ENCODE peak calls at places on chromosomes 13 and 19, in nine cellular contexts. One of them, this sample, is unnamed. For H3K36me3 and H3K4me1, the result is how much of the 10 kb centered on the place peaks cover.

GRCh38 chr13:72062566-72062965 is 195.6 kb upstream of the DACH1 start:
- DNase-seq in neural progenitor cell: peak
- DNase-seq in thoracic aorta: no peak
- DNase-seq in cardiac muscle cell: no peak
- DNase-seq in heart right ventricle: peak
- DNase-seq in Caco-2: no peak
- DNase-seq in trophoblast cell: no peak
- DNase-seq in mucosa of descending colon: peak
- DNase-seq in suprapubic skin: no peak
- DNase-seq in this sample: no peak

GRCh38 chr13:27170521-27171243 is 929 bp downstream of the USP12 start:
- DNase-seq in neural progenitor cell: peak
- DNase-seq in Caco-2: peak
- DNase-seq in heart right ventricle: peak
- DNase-seq in mucosa of descending colon: peak
- DNase-seq in thoracic aorta: no peak
- DNase-seq in cardiac muscle cell: peak
- DNase-seq in trophoblast cell: peak
- DNase-seq in suprapubic skin: peak
- DNase-seq in this sample: peak

GRCh38 chr19:10747674-10748073 is 29.8 kb downstream of the DNM2 start:
- DNase-seq in suprapubic skin: no peak
- DNase-seq in thoracic aorta: no peak
- DNase-seq in neural progenitor cell: no peak
- DNase-seq in heart right ventricle: no peak
- DNase-seq in Caco-2: no peak
- DNase-seq in cardiac muscle cell: no peak
- DNase-seq in mucosa of descending colon: peak
- DNase-seq in trophoblast cell: no peak
- DNase-seq in this sample: no peak

GRCh38 chr19:34126966-34127365 is 45.3 kb upstream of the LSM14A start:
- DNase-seq in suprapubic skin: no peak
- DNase-seq in heart right ventricle: no peak
- DNase-seq in thoracic aorta: no peak
- DNase-seq in trophoblast cell: no peak
- DNase-seq in cardiac muscle cell: no peak
- DNase-seq in neural progenitor cell: no peak
- DNase-seq in mucosa of descending colon: no peak
- DNase-seq in Caco-2: no peak
- DNase-seq in this sample: no peak

GRCh38 chr19:27735314-27735713 is 1477.6 kb downstream of the UQCRFS1 start:
- DNase-seq in heart right ventricle: no peak
- DNase-seq in neural progenitor cell: no peak
- DNase-seq in suprapubic skin: no peak
- DNase-seq in mucosa of descending colon: no peak
- DNase-seq in thoracic aorta: no peak
- DNase-seq in cardiac muscle cell: no peak
- DNase-seq in trophoblast cell: no peak
- DNase-seq in Caco-2: no peak
- DNase-seq in this sample: no peak

GRCh38 chr13:65063753-65064152 is 2166.4 kb downstream of the PCDH9 start:
- DNase-seq in Caco-2: no peak
- DNase-seq in mucosa of descending colon: no peak
- DNase-seq in neural progenitor cell: no peak
- DNase-seq in suprapubic skin: no peak
- DNase-seq in thoracic aorta: no peak
- DNase-seq in trophoblast cell: no peak
- DNase-seq in cardiac muscle cell: no peak
- DNase-seq in heart right ventricle: no peak
- DNase-seq in this sample: no peak

GRCh38 chr13:95193509-95194230 is 107.6 kb downstream of the ABCC4 start:
- DNase-seq in neural progenitor cell: no peak
- DNase-seq in cardiac muscle cell: no peak
- DNase-seq in mucosa of descending colon: no peak
- DNase-seq in Caco-2: peak
- DNase-seq in suprapubic skin: no peak
- DNase-seq in trophoblast cell: no peak
- DNase-seq in heart right ventricle: no peak
- DNase-seq in thoracic aorta: no peak
- DNase-seq in this sample: no peak

GRCh38 chr13:76397413-76397812 is 488.8 kb downstream of the KCTD12 start:
- DNase-seq in mucosa of descending colon: no peak
- DNase-seq in neural progenitor cell: no peak
- DNase-seq in suprapubic skin: no peak
- DNase-seq in heart right ventricle: no peak
- DNase-seq in Caco-2: no peak
- DNase-seq in trophoblast cell: no peak
- DNase-seq in thoracic aorta: no peak
- DNase-seq in cardiac muscle cell: no peak
- DNase-seq in this sample: no peak

GRCh38 chr13:113178070-113178895 is 19.8 kb downstream of the PROZ start:
- DNase-seq in Caco-2: no peak
- DNase-seq in thoracic aorta: no peak
- DNase-seq in trophoblast cell: peak
- DNase-seq in mucosa of descending colon: no peak
- DNase-seq in heart right ventricle: no peak
- DNase-seq in neural progenitor cell: no peak
- DNase-seq in suprapubic skin: no peak
- DNase-seq in cardiac muscle cell: no peak
- DNase-seq in this sample: no peak

GRCh38 chr19:45068041-45068440 is 8.2 kb downstream of the ZNF296 start:
- DNase-seq in trophoblast cell: no peak
- DNase-seq in thoracic aorta: no peak
- DNase-seq in heart right ventricle: no peak
- DNase-seq in mucosa of descending colon: no peak
- DNase-seq in cardiac muscle cell: no peak
- DNase-seq in suprapubic skin: no peak
- DNase-seq in neural progenitor cell: no peak
- DNase-seq in Caco-2: no peak
- DNase-seq in this sample: no peak

GRCh38 chr13:102854675-102855074 is 8.8 kb downstream of the ERCC5 start:
- DNase-seq in heart right ventricle: no peak
- DNase-seq in suprapubic skin: no peak
- DNase-seq in neural progenitor cell: no peak
- DNase-seq in mucosa of descending colon: peak
- DNase-seq in cardiac muscle cell: no peak
- DNase-seq in thoracic aorta: no peak
- DNase-seq in Caco-2: no peak
- DNase-seq in trophoblast cell: no peak
- DNase-seq in this sample: no peak
- H3K36me3 ChIP-seq in heart right ventricle: under half
- H3K36me3 ChIP-seq in suprapubic skin: half or more
- H3K36me3 ChIP-seq in neural progenitor cell: under half
- H3K36me3 ChIP-seq in mucosa of descending colon: under half
- H3K36me3 ChIP-seq in cardiac muscle cell: under half
- H3K36me3 ChIP-seq in thoracic aorta: under half
- H3K36me3 ChIP-seq in Caco-2: under half
- H3K36me3 ChIP-seq in trophoblast cell: under half
- H3K36me3 ChIP-seq in this sample: under half

GRCh38 chr19:39470724-39471339 is 9.8 kb upstream of the TIMM50 start:
- DNase-seq in neural progenitor cell: no peak
- DNase-seq in heart right ventricle: no peak
- DNase-seq in Caco-2: no peak
- DNase-seq in thoracic aorta: no peak
- DNase-seq in suprapubic skin: no peak
- DNase-seq in mucosa of descending colon: no peak
- DNase-seq in cardiac muscle cell: no peak
- DNase-seq in trophoblast cell: no peak
- DNase-seq in this sample: no peak
- H3K4me3 ChIP-seq in neural progenitor cell: no peak
- H3K4me3 ChIP-seq in heart right ventricle: no peak
- H3K4me3 ChIP-seq in Caco-2: no peak
- H3K4me3 ChIP-seq in thoracic aorta: no peak
- H3K4me3 ChIP-seq in suprapubic skin: no peak
- H3K4me3 ChIP-seq in mucosa of descending colon: no peak
- H3K4me3 ChIP-seq in cardiac muscle cell: no peak
- H3K4me3 ChIP-seq in trophoblast cell: no peak
- H3K4me3 ChIP-seq in this sample: no peak

GRCh38 chr19:17527326-17527725 is 15.9 kb downstream of the PGLS start:
- DNase-seq in trophoblast cell: no peak
- DNase-seq in heart right ventricle: no peak
- DNase-seq in thoracic aorta: no peak
- DNase-seq in neural progenitor cell: no peak
- DNase-seq in cardiac muscle cell: no peak
- DNase-seq in Caco-2: no peak
- DNase-seq in mucosa of descending colon: no peak
- DNase-seq in suprapubic skin: no peak
- DNase-seq in this sample: no peak
- H3K4me1 ChIP-seq in trophoblast cell: under half
- H3K4me1 ChIP-seq in heart right ventricle: under half
- H3K4me1 ChIP-seq in thoracic aorta: under half
- H3K4me1 ChIP-seq in neural progenitor cell: under half
- H3K4me1 ChIP-seq in cardiac muscle cell: under half
- H3K4me1 ChIP-seq in Caco-2: under half
- H3K4me1 ChIP-seq in mucosa of descending colon: under half
- H3K4me1 ChIP-seq in suprapubic skin: under half
- H3K4me1 ChIP-seq in this sample: under half

GRCh38 chr19:2820112-2820702 is 539 bp downstream of the ZNF554 start:
- DNase-seq in cardiac muscle cell: peak
- DNase-seq in thoracic aorta: no peak
- DNase-seq in suprapubic skin: no peak
- DNase-seq in heart right ventricle: no peak
- DNase-seq in Caco-2: no peak
- DNase-seq in trophoblast cell: no peak
- DNase-seq in neural progenitor cell: peak
- DNase-seq in mucosa of descending colon: no peak
- DNase-seq in this sample: peak
- H3K36me3 ChIP-seq in cardiac muscle cell: under half
- H3K36me3 ChIP-seq in thoracic aorta: under half
- H3K36me3 ChIP-seq in suprapubic skin: under half
- H3K36me3 ChIP-seq in heart right ventricle: under half
- H3K36me3 ChIP-seq in Caco-2: under half
- H3K36me3 ChIP-seq in trophoblast cell: under half
- H3K36me3 ChIP-seq in neural progenitor cell: under half
- H3K36me3 ChIP-seq in mucosa of descending colon: under half
- H3K36me3 ChIP-seq in this sample: under half

DNA sequence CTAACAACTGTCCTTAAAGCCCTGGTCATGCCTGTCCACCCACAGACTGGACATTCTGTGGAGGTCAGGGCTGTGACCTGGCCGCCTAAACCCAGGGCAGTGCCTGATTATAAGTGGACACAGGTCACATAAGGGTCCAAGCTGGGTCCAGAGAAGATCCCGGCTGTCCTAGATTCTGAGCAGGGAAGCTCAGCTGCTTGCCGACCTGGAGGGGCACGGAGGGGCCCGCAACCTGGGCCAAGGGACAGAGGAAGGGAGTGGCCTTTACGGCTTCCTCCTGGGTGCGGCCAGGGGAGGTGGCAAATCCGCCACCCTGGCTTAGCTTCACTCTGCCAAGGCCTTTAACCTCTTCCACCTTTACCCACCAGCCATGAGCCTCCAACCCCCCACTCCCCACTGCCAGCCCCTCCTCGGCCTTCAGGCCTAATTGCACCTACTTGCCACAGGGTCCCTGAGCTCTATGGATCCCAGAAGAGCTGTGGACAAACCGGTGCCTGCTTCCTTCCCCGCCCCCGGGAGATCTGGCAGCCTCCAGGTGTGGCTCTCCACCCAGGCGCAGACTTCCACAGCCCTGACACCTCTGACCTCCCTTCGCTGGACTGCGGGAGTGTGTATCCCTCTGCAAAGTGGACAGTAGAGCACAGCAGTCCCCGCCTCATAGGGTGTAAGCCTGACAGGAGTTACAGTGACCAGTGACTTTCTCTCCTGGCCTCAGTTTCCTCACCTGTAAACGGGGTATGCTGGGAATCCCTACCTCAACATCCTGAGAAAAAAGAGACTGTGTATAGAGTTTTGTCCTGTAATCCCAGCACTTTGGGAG is 1.7 kb downstream of the CD320 start:
- DNase-seq in neural progenitor cell: no peak
- DNase-seq in cardiac muscle cell: no peak
- DNase-seq in thoracic aorta: no peak
- DNase-seq in mucosa of descending colon: peak
- DNase-seq in Caco-2: no peak
- DNase-seq in trophoblast cell: no peak
- DNase-seq in heart right ventricle: no peak
- DNase-seq in suprapubic skin: peak
- DNase-seq in this sample: peak
- H3K4me3 ChIP-seq in neural progenitor cell: no peak
- H3K4me3 ChIP-seq in cardiac muscle cell: no peak
- H3K4me3 ChIP-seq in thoracic aorta: no peak
- H3K4me3 ChIP-seq in mucosa of descending colon: no peak
- H3K4me3 ChIP-seq in Caco-2: no peak
- H3K4me3 ChIP-seq in trophoblast cell: no peak
- H3K4me3 ChIP-seq in heart right ventricle: no peak
- H3K4me3 ChIP-seq in suprapubic skin: peak
- H3K4me3 ChIP-seq in this sample: no peak

GRCh38 chr19:55654323-55654832 is 457 bp upstream of the U2AF2 start:
- DNase-seq in neural progenitor cell: peak
- DNase-seq in mucosa of descending colon: peak
- DNase-seq in cardiac muscle cell: peak
- DNase-seq in trophoblast cell: peak
- DNase-seq in heart right ventricle: peak
- DNase-seq in Caco-2: peak
- DNase-seq in thoracic aorta: peak
- DNase-seq in suprapubic skin: peak
- DNase-seq in this sample: peak

GRCh38 chr19:55655648-55656040 is 809 bp downstream of the U2AF2 start:
- DNase-seq in neural progenitor cell: no peak
- DNase-seq in trophoblast cell: no peak
- DNase-seq in suprapubic skin: no peak
- DNase-seq in thoracic aorta: no peak
- DNase-seq in heart right ventricle: no peak
- DNase-seq in Caco-2: no peak
- DNase-seq in cardiac muscle cell: no peak
- DNase-seq in mucosa of descending colon: no peak
- DNase-seq in this sample: no peak

GRCh38 chr19:55654833-55655647 is at the start of gene U2AF2:
- DNase-seq in mucosa of descending colon: peak
- DNase-seq in thoracic aorta: peak
- DNase-seq in cardiac muscle cell: peak
- DNase-seq in Caco-2: peak
- DNase-seq in suprapubic skin: peak
- DNase-seq in heart right ventricle: peak
- DNase-seq in neural progenitor cell: peak
- DNase-seq in trophoblast cell: peak
- DNase-seq in this sample: peak

GRCh38 chr19:55657004-55657747 is 2.3 kb downstream of the U2AF2 start:
- DNase-seq in trophoblast cell: no peak
- DNase-seq in thoracic aorta: no peak
- DNase-seq in heart right ventricle: no peak
- DNase-seq in mucosa of descending colon: no peak
- DNase-seq in suprapubic skin: no peak
- DNase-seq in cardiac muscle cell: no peak
- DNase-seq in neural progenitor cell: no peak
- DNase-seq in Caco-2: no peak
- DNase-seq in this sample: no peak

DNA sequence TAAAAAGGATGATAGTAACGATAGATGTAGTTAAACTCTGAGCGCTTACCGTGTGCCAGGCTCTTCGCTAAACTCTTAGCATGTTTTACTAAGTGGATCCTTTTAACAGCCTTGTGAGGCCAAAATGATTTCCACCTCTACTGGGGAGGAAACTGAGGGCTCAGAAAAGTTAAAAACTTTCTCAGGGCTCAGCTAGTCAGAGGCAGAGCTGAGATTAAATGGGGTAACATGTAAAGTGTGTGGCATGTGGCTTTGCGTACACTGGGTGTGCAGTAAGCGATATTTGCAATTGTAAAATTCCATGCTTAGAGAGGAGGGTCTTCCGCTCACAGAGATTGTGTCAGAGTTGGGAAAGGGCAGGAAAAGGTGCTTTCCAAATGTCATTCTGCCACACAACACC is 1.7 kb downstream of the U2AF2 start:
- DNase-seq in suprapubic skin: no peak
- DNase-seq in neural progenitor cell: no peak
- DNase-seq in heart right ventricle: no peak
- DNase-seq in cardiac muscle cell: no peak
- DNase-seq in mucosa of descending colon: no peak
- DNase-seq in thoracic aorta: no peak
- DNase-seq in Caco-2: no peak
- DNase-seq in trophoblast cell: no peak
- DNase-seq in this sample: no peak
- H3K4me1 ChIP-seq in suprapubic skin: half or more
- H3K4me1 ChIP-seq in neural progenitor cell: under half
- H3K4me1 ChIP-seq in heart right ventricle: half or more
- H3K4me1 ChIP-seq in cardiac muscle cell: under half
- H3K4me1 ChIP-seq in mucosa of descending colon: under half
- H3K4me1 ChIP-seq in thoracic aorta: under half
- H3K4me1 ChIP-seq in Caco-2: under half
- H3K4me1 ChIP-seq in trophoblast cell: under half
- H3K4me1 ChIP-seq in this sample: under half